ENCODE peak calls at places on chromosomes 1 and 21, in four cellular contexts. A is left colon, U is GM06990, S is head of caudate nucleus. R is an unnamed sample.

GRCh38 chr1:235843458-235843857 is 23.2 kb downstream of the LYST start:
- DNase-seq in U (no peak), A (no peak), S (no peak), R (no peak)

GRCh38 chr1:11845641-11846335 is 1.8 kb downstream of the NPPA start:
- DNase-seq in A (no peak), S (no peak), U (no peak), R (no peak)

GRCh38 chr1:52142220-52143153 is 598 bp downstream of the ZFYVE9 start:
- DNase-seq in S (peak; percentile 60), U (peak; percentile 71), A (peak; percentile 29), R (peak; percentile 66)

GRCh38 chr1:14970799-14971141 is 182.8 kb upstream of the TMEM51 start:
- DNase-seq in U (no peak), A (no peak), S (no peak), R (no peak)

GRCh38 chr1:115810609-115811008 is 30.3 kb downstream of the NHLH2 start:
- DNase-seq in S (no peak), U (no peak), A (no peak), R (no peak)

GRCh38 chr1:34918609-34919561 is 10.6 kb downstream of the DLGAP3 start:
- DNase-seq in A (no peak), U (peak; percentile 47), S (peak; percentile 87), R (no peak)

GRCh38 chr1:152743371-152744145 is 14.3 kb upstream of the KPRP start:
- DNase-seq in U (no peak), S (no peak), A (no peak), R (no peak)

GRCh38 chr1:11567244-11568065 is 86.8 kb downstream of the FBXO2 start:
- DNase-seq in U (no peak), S (no peak), A (no peak), R (no peak)

GRCh38 chr1:156050376-156050775 is 3.2 kb downstream of the UBQLN4 start:
- DNase-seq in A (no peak), U (no peak), S (peak; percentile 45), R (no peak)

GRCh38 chr1:233315718-233316301 is 11.7 kb upstream of the MAP3K21 start:
- DNase-seq in U (no peak), S (no peak), A (no peak), R (no peak)

GRCh38 chr1:204080163-204080903 is 7.4 kb downstream of the SOX13 start:
- DNase-seq in A (peak; percentile 94), U (no peak), S (peak; percentile 57), R (peak; percentile 85)

GRCh38 chr1:202348005-202348508 is 442 bp upstream of the PPP1R12B start:
- DNase-seq in S (no peak), U (no peak), A (no peak), R (no peak)

GRCh38 chr1:30839827-30840359 is 68.7 kb downstream of the SDC3 start:
- DNase-seq in U (no peak), A (no peak), S (no peak), R (no peak)

GRCh38 chr1:24859063-24860010 is 70.7 kb downstream of the RUNX3 start:
- DNase-seq in S (no peak), A (no peak), U (no peak), R (no peak)

GRCh38 chr1:54874079-54874830 is 12.7 kb downstream of the DHCR24 start:
- DNase-seq in U (no peak), S (no peak), A (no peak), R (no peak)

GRCh38 chr21:15775981-15776380 is 46.2 kb downstream of the USP25 start:
- DNase-seq in S (no peak), A (no peak), U (no peak), R (no peak)

GRCh38 chr1:95041491-95042165 is 31.1 kb downstream of the ALG14 start:
- DNase-seq in U (no peak), A (peak; percentile 50), S (no peak), R (no peak)

GRCh38 chr1:19463204-19463803 is 22.0 kb downstream of the CAPZB start:
- DNase-seq in A (no peak), U (no peak), S (no peak), R (peak; percentile 53)

GRCh38 chr21:36461918-36462486 is 17.9 kb downstream of the CLDN14 start:
- DNase-seq in S (no peak), U (no peak), A (peak; percentile 34), R (peak; percentile 50)

GRCh38 chr21:36059823-36060158 is 535 bp downstream of the SETD4 start:
- DNase-seq in S (no peak), A (peak; percentile 59), U (no peak), R (peak; percentile 70)

GRCh38 chr1:30134466-30135217 is 588.7 kb downstream of the MATN1 start:
- DNase-seq in U (no peak), A (no peak), S (peak; percentile 47), R (no peak)

GRCh38 chr1:241007668-241008067 is 349.3 kb downstream of the RGS7 start:
- DNase-seq in U (no peak), A (peak; percentile 59), S (no peak), R (peak; percentile 59)

GRCh38 chr1:109895720-109896504 is 14.7 kb upstream of the CSF1 start:
- DNase-seq in U (no peak), S (no peak), A (peak; percentile 44), R (no peak)